ENCODE peak calls at places on chromosome 6, in five cellular contexts. One of them, this sample, is unnamed.

GRCh38 chr6:39912446-39912845 is 21.8 kb downstream of the MOCS1 start:
- DNase-seq in HepG2: no peak
- DNase-seq in H1: no peak
- DNase-seq in GM12878: no peak
- DNase-seq in HEK293T: no peak
- DNase-seq in this sample: no peak

GRCh38 chr6:80725156-80725930 is 618.9 kb downstream of the BCKDHB start:
- DNase-seq in HepG2: no peak
- DNase-seq in HEK293T: no peak
- DNase-seq in H1: no peak
- DNase-seq in GM12878: no peak
- DNase-seq in this sample: no peak

GRCh38 chr6:168737481-168737880 is 296.5 kb downstream of the SMOC2 start:
- DNase-seq in GM12878: no peak
- DNase-seq in H1: no peak
- DNase-seq in HepG2: peak
- DNase-seq in HEK293T: no peak
- DNase-seq in this sample: no peak

GRCh38 chr6:90098025-90098474 is 198.6 kb downstream of the BACH2 start:
- DNase-seq in HepG2: no peak
- DNase-seq in HEK293T: peak
- DNase-seq in H1: no peak
- DNase-seq in GM12878: no peak
- DNase-seq in this sample: no peak

GRCh38 chr6:170030284-170031095 is 260.4 kb downstream of the DLL1 start:
- DNase-seq in H1: no peak
- DNase-seq in GM12878: no peak
- DNase-seq in HEK293T: no peak
- DNase-seq in HepG2: no peak
- DNase-seq in this sample: no peak

GRCh38 chr6:132062626-132063025 is 111.5 kb upstream of the CCN2 start:
- DNase-seq in HepG2: no peak
- DNase-seq in H1: no peak
- DNase-seq in HEK293T: no peak
- DNase-seq in GM12878: no peak
- DNase-seq in this sample: no peak

GRCh38 chr6:139325003-139325600 is 33.3 kb upstream of the TXLNB start:
- DNase-seq in HepG2: no peak
- DNase-seq in HEK293T: no peak
- DNase-seq in H1: no peak
- DNase-seq in GM12878: no peak
- DNase-seq in this sample: no peak

GRCh38 chr6:158528826-158529225 is 31.1 kb upstream of the TMEM181 start:
- DNase-seq in GM12878: no peak
- DNase-seq in HepG2: no peak
- DNase-seq in HEK293T: no peak
- DNase-seq in H1: no peak
- DNase-seq in this sample: no peak

GRCh38 chr6:45049188-45049843 is 278.8 kb upstream of the RUNX2 start:
- DNase-seq in H1: no peak
- DNase-seq in GM12878: no peak
- DNase-seq in HepG2: peak
- DNase-seq in HEK293T: no peak
- DNase-seq in this sample: no peak

GRCh38 chr6:134060491-134061106 is 8.2 kb upstream of the SLC2A12 start:
- DNase-seq in HepG2: peak
- DNase-seq in H1: no peak
- DNase-seq in GM12878: no peak
- DNase-seq in HEK293T: no peak
- DNase-seq in this sample: no peak

DNA sequence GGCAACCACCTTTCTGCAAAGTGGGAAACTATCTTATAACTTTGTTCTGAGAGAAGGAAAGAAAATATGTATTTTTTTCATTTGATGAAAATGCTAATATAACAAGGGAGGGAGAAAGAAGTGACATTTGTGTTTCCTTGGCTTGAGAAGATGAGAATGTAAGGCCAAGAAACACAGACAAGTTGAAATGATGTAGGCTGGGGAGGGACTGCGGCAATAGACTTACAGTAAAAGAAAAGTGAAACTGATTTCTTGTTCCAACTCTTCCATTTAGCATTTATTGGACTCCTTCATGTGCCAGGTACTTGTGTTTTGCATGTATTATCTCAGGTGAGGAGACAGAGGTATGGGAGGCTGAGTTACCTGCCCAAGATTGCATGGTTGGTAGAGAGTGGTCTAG is 130.9 kb downstream of the CARMIL1 start:
- DNase-seq in H1: no peak
- DNase-seq in HEK293T: no peak
- DNase-seq in HepG2: no peak
- DNase-seq in GM12878: no peak
- DNase-seq in this sample: no peak
- TF ChIP-seq SUZ12 in H1: no peak
- TF ChIP-seq SUZ12 in HEK293T: no peak
- TF ChIP-seq SUZ12 in HepG2: no peak
- TF ChIP-seq SUZ12 in GM12878: no peak
- TF ChIP-seq SUZ12 in this sample: no peak

GRCh38 chr6:127341471-127342202 is 1.8 kb downstream of the ECHDC1 start:
- DNase-seq in HepG2: no peak
- DNase-seq in HEK293T: no peak
- DNase-seq in GM12878: no peak
- DNase-seq in H1: no peak
- DNase-seq in this sample: no peak
- TF ChIP-seq SUZ12 in HepG2: no peak
- TF ChIP-seq SUZ12 in HEK293T: no peak
- TF ChIP-seq SUZ12 in GM12878: no peak
- TF ChIP-seq SUZ12 in H1: no peak
- TF ChIP-seq SUZ12 in this sample: no peak

GRCh38 chr6:4606681-4607025 is 169.6 kb upstream of the CDYL start:
- DNase-seq in GM12878: no peak
- DNase-seq in HEK293T: no peak
- DNase-seq in HepG2: no peak
- DNase-seq in H1: no peak
- DNase-seq in this sample: no peak

GRCh38 chr6:4603856-4604369 is 172.3 kb upstream of the CDYL start:
- DNase-seq in HEK293T: no peak
- DNase-seq in H1: no peak
- DNase-seq in HepG2: no peak
- DNase-seq in GM12878: no peak
- DNase-seq in this sample: no peak

GRCh38 chr6:4606016-4606415 is 170.2 kb upstream of the CDYL start:
- DNase-seq in H1: no peak
- DNase-seq in HEK293T: no peak
- DNase-seq in HepG2: no peak
- DNase-seq in GM12878: no peak
- DNase-seq in this sample: no peak

GRCh38 chr6:4599924-4600323 is 176.3 kb upstream of the CDYL start:
- DNase-seq in H1: no peak
- DNase-seq in GM12878: no peak
- DNase-seq in HepG2: peak
- DNase-seq in HEK293T: no peak
- DNase-seq in this sample: no peak

GRCh38 chr6:4603291-4603690 is 172.9 kb upstream of the CDYL start:
- DNase-seq in GM12878: no peak
- DNase-seq in HepG2: no peak
- DNase-seq in HEK293T: no peak
- DNase-seq in H1: no peak
- DNase-seq in this sample: no peak
- TF ChIP-seq SUZ12 in GM12878: no peak
- TF ChIP-seq SUZ12 in HepG2: no peak
- TF ChIP-seq SUZ12 in HEK293T: no peak
- TF ChIP-seq SUZ12 in H1: no peak
- TF ChIP-seq SUZ12 in this sample: no peak

DNA sequence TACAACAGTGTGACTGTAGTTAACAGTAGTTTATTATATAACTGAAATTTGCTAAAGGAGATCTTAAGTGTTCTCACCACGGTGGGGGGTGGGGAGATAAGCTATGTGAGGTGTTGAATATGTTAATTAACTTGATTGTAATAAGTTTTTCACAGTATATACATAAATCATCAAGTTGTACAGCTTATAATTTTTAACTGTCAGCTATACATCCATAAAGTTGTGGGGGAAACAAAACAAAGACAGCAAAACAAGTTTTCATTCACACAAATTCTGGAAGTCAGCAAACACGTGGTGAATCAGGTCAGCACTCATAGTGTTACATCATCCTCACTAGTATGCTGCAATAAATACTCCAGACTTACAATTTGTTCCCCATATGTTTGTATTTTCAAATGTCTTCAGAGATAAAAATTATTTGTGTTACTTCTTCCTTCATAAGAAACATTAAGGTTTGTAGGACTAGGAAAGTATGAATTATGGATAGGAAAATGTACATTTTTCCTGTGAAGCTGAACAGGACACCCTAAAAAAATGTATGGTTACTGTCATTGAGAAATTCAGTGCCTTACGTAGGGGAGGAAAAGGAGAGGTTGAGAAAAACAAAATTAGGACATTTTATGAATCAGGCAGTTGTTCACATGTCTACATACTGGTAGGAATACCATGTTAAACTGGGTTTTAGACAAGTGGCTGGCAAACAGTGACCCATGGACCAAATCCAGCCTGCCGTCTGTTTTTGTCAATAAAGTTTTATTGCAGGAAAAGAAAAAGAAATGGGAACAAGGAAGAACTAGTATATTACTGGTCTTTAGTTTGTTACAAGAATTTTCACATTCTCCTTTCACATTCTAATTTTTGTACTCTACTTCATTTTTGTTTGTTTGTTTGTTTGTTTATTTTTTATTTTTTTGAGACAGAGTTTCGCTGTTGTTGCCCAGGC is 6.0 kb downstream of the SUMO4 start:
- DNase-seq in GM12878: no peak
- DNase-seq in HEK293T: no peak
- DNase-seq in HepG2: no peak
- DNase-seq in H1: no peak
- DNase-seq in this sample: no peak
- TF ChIP-seq SUZ12 in GM12878: no peak
- TF ChIP-seq SUZ12 in HEK293T: no peak
- TF ChIP-seq SUZ12 in HepG2: no peak
- TF ChIP-seq SUZ12 in H1: no peak
- TF ChIP-seq SUZ12 in this sample: no peak

GRCh38 chr6:83615025-83615999 is 93.6 kb downstream of the SNAP91 start:
- DNase-seq in H1: no peak
- DNase-seq in HepG2: peak
- DNase-seq in GM12878: no peak
- DNase-seq in HEK293T: peak
- DNase-seq in this sample: peak
- TF ChIP-seq SUZ12 in H1: no peak
- TF ChIP-seq SUZ12 in HepG2: no peak
- TF ChIP-seq SUZ12 in GM12878: no peak
- TF ChIP-seq SUZ12 in HEK293T: no peak
- TF ChIP-seq SUZ12 in this sample: no peak